ENCODE peak calls at places on chromosomes 5 and 9, in nine cellular contexts. One of them, this sample, is unnamed.

GRCh38 chr5:16773990-16774389 is 157.2 kb upstream of the RETREG1 start:
- DNase-seq in stomach: no peak
- DNase-seq in breast epithelium: no peak
- DNase-seq in A549: peak
- DNase-seq in GM12891: no peak
- DNase-seq in HepG2: no peak
- DNase-seq in gastrocnemius medialis: no peak
- DNase-seq in H54: no peak
- DNase-seq in ovary: no peak
- DNase-seq in this sample: no peak

GRCh38 chr5:99243111-99243510 is 314.3 kb upstream of the CHD1 start:
- DNase-seq in stomach: no peak
- DNase-seq in breast epithelium: no peak
- DNase-seq in A549: no peak
- DNase-seq in GM12891: no peak
- DNase-seq in HepG2: no peak
- DNase-seq in gastrocnemius medialis: no peak
- DNase-seq in H54: no peak
- DNase-seq in ovary: no peak
- DNase-seq in this sample: no peak

GRCh38 chr5:158287643-158288228 is 428.8 kb upstream of the CLINT1 start:
- DNase-seq in stomach: no peak
- DNase-seq in breast epithelium: no peak
- DNase-seq in A549: peak
- DNase-seq in GM12891: no peak
- DNase-seq in HepG2: no peak
- DNase-seq in gastrocnemius medialis: no peak
- DNase-seq in H54: no peak
- DNase-seq in ovary: no peak
- DNase-seq in this sample: no peak

GRCh38 chr5:9351535-9351934 is 194.3 kb downstream of the SEMA5A start:
- DNase-seq in stomach: no peak
- DNase-seq in breast epithelium: no peak
- DNase-seq in A549: no peak
- DNase-seq in GM12891: no peak
- DNase-seq in HepG2: no peak
- DNase-seq in gastrocnemius medialis: no peak
- DNase-seq in H54: no peak
- DNase-seq in ovary: no peak
- DNase-seq in this sample: no peak

GRCh38 chr5:82111191-82111590 is 139.4 kb downstream of the ATG10 start:
- DNase-seq in stomach: no peak
- DNase-seq in breast epithelium: no peak
- DNase-seq in A549: no peak
- DNase-seq in GM12891: no peak
- DNase-seq in HepG2: no peak
- DNase-seq in gastrocnemius medialis: no peak
- DNase-seq in H54: no peak
- DNase-seq in ovary: no peak
- DNase-seq in this sample: peak

GRCh38 chr9:115146581-115147021 is 28.6 kb upstream of the TNC start:
- DNase-seq in stomach: no peak
- DNase-seq in breast epithelium: no peak
- DNase-seq in A549: peak
- DNase-seq in GM12891: no peak
- DNase-seq in HepG2: no peak
- DNase-seq in gastrocnemius medialis: peak
- DNase-seq in H54: peak
- DNase-seq in ovary: no peak
- DNase-seq in this sample: no peak

GRCh38 chr9:95509851-95510529 is 6.8 kb downstream of the PTCH1 start:
- DNase-seq in stomach: no peak
- DNase-seq in breast epithelium: no peak
- DNase-seq in A549: no peak
- DNase-seq in GM12891: no peak
- DNase-seq in HepG2: no peak
- DNase-seq in gastrocnemius medialis: no peak
- DNase-seq in H54: no peak
- DNase-seq in ovary: peak
- DNase-seq in this sample: no peak

GRCh38 chr5:106522296-106522695 is 1148.4 kb downstream of the EFNA5 start:
- DNase-seq in stomach: no peak
- DNase-seq in breast epithelium: no peak
- DNase-seq in A549: peak
- DNase-seq in GM12891: no peak
- DNase-seq in HepG2: no peak
- DNase-seq in gastrocnemius medialis: no peak
- DNase-seq in H54: no peak
- DNase-seq in ovary: no peak
- DNase-seq in this sample: no peak

DNA sequence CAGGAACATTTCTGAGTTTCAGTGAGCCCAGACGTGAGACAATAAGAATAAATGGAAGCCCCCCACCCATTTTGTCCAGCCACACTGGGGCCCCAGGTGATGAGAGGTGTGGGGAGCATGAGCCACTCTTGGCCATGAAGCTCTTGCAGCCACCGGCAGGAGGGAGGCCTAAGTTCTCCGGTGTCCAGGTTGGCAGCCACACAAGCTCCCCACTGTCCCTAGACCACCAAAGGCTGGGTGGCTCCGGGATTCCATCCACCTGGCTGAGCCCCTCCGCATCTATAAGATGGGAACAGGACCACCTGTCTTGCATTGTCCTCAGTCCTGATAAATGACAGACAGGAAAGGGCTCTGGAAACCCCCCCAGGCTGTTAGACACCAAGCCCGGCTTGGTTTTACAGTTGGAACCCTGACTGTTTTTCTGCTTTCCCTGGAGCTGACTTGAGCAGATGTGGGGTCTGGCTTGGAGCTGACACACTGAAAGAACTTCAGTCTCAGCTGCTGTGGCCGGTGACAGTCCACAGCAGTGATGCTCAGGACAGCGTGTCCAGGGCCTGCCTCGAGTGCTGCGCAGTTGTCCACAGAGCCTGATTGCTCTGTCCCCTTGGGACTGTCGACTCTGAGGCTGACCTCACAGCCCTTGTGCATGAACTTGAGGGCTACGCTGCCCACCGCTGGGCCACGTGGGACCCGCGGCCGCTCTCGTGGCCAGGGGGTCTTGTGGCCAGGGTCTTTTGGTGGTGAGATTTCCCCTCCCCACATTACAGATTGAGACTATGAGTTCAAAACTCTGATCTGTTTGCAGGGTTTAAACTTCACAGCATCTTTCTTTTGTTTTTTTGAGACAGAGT is 74.8 kb downstream of the PSMB7 start:
- DNase-seq in stomach: no peak
- DNase-seq in breast epithelium: no peak
- DNase-seq in A549: no peak
- DNase-seq in GM12891: no peak
- DNase-seq in HepG2: no peak
- DNase-seq in gastrocnemius medialis: no peak
- DNase-seq in H54: no peak
- DNase-seq in ovary: no peak
- DNase-seq in this sample: no peak
- TF ChIP-seq POLR2A in stomach: no peak
- TF ChIP-seq POLR2A in breast epithelium: no peak
- TF ChIP-seq POLR2A in A549: no peak
- TF ChIP-seq POLR2A in GM12891: no peak
- TF ChIP-seq POLR2A in HepG2: no peak
- TF ChIP-seq POLR2A in gastrocnemius medialis: no peak
- TF ChIP-seq POLR2A in H54: no peak
- TF ChIP-seq POLR2A in ovary: no peak
- TF ChIP-seq POLR2A in this sample: no peak

GRCh38 chr5:172859966-172860365 is 25.9 kb downstream of the ERGIC1 start:
- DNase-seq in stomach: peak
- DNase-seq in breast epithelium: no peak
- DNase-seq in A549: no peak
- DNase-seq in GM12891: no peak
- DNase-seq in HepG2: no peak
- DNase-seq in gastrocnemius medialis: no peak
- DNase-seq in H54: no peak
- DNase-seq in ovary: no peak
- DNase-seq in this sample: no peak

GRCh38 chr5:172862165-172862801 is 28.2 kb downstream of the ERGIC1 start:
- DNase-seq in stomach: no peak
- DNase-seq in breast epithelium: no peak
- DNase-seq in A549: no peak
- DNase-seq in GM12891: no peak
- DNase-seq in HepG2: no peak
- DNase-seq in gastrocnemius medialis: no peak
- DNase-seq in H54: no peak
- DNase-seq in ovary: no peak
- DNase-seq in this sample: no peak

GRCh38 chr5:172858990-172859811 is 25.1 kb downstream of the ERGIC1 start:
- DNase-seq in stomach: peak
- DNase-seq in breast epithelium: no peak
- DNase-seq in A549: peak
- DNase-seq in GM12891: no peak
- DNase-seq in HepG2: peak
- DNase-seq in gastrocnemius medialis: peak
- DNase-seq in H54: peak
- DNase-seq in ovary: no peak
- DNase-seq in this sample: no peak

GRCh38 chr5:172861461-172861860 is 27.4 kb downstream of the ERGIC1 start:
- DNase-seq in stomach: no peak
- DNase-seq in breast epithelium: no peak
- DNase-seq in A549: no peak
- DNase-seq in GM12891: no peak
- DNase-seq in HepG2: no peak
- DNase-seq in gastrocnemius medialis: no peak
- DNase-seq in H54: no peak
- DNase-seq in ovary: no peak
- DNase-seq in this sample: no peak

DNA sequence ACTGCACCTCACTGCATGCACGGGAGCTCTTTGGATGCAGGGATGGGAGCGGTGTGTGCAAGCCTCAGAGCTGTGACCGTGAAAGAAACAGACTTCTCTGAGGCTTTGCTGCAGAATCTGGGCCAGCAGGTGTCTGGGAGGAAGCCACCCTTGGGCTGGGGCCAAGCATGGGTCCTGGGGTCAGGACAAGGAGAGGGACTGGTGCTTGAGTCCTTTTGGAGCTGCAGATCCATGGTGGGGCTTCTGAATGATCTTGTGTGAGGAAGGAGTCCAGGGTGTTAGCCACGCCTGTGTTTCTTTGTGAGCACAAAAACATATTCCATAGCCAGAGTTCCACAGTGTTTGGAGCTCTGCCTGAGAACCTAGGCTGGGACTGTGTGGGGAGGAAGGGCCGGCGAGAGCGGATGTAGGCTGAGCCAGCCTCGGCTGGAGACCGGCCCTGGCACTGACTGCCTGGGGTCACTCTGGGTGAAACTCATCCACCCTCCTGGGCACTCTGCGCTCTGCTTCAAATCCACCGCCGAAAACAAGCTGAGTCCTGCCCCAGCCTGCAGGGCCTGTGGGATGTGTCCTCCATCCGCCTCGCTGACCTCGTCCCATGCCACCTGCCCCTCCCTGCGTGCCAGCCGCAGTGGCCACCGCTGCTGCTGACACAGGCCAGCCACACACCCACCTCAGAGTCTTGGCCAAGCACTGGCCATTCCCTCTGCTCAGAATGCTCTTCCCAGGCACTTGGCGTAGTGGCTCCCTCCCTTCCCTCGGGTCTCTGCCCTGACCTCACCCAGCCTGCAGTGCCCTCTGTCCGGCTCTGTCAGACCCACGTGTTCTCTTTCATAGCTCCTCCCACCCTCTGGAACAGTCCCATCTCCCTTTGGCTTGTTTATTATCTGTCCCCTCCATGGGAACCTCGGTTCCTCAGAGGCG is 26.7 kb downstream of the ERGIC1 start:
- DNase-seq in stomach: peak
- DNase-seq in breast epithelium: peak
- DNase-seq in A549: no peak
- DNase-seq in GM12891: no peak
- DNase-seq in HepG2: no peak
- DNase-seq in gastrocnemius medialis: peak
- DNase-seq in H54: peak
- DNase-seq in ovary: peak
- DNase-seq in this sample: no peak
- TF ChIP-seq POLR2A in stomach: no peak
- TF ChIP-seq POLR2A in breast epithelium: no peak
- TF ChIP-seq POLR2A in A549: no peak
- TF ChIP-seq POLR2A in GM12891: no peak
- TF ChIP-seq POLR2A in HepG2: no peak
- TF ChIP-seq POLR2A in gastrocnemius medialis: peak
- TF ChIP-seq POLR2A in H54: no peak
- TF ChIP-seq POLR2A in ovary: no peak
- TF ChIP-seq POLR2A in this sample: no peak

DNA sequence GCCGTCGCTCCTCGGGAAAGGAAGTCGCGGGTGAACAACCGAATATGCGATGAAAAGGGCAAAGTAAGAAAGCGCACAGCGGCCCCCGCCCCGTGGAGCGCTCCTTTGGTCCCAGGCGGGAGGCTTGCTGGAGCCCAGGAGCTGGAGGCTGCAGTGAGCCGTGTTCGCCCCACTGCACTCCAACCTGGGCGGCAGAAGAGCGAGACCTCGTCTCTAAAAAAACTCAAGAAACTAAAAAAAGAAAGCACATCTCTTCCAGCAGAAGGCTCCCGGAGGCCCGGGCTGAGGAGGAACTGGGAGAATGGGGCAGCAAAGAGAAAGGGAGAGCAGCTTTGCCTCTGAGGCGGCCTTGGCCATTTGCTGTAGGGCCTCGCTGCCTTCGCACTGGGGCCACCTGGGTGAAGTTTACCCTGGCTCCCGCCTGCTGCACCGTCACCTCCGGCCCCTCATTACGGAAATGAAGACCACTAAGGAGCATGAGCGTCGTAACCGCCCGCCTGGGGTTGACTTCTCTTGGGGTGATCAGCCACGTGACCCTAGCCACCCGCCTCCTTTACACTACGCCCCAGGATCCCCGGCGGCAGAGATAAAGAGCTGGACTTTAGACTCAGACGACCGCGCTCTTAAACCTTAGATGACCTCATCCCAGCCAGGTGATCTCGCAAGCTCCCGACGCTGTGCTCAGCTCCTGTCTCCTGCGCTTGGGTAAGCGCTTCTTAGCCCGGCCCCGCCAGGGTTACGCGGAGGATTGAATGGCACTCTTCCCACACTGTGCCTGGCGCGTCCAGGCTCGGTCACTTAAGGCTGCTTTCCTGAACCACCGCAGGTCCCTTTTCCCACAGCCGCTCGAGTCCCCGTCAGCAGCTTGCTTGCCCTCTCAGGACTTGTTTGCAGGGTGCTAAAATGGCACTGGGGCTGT is 108.1 kb upstream of the LARP1 start:
- DNase-seq in stomach: peak
- DNase-seq in breast epithelium: no peak
- DNase-seq in A549: no peak
- DNase-seq in GM12891: peak
- DNase-seq in HepG2: peak
- DNase-seq in gastrocnemius medialis: peak
- DNase-seq in H54: no peak
- DNase-seq in ovary: peak
- DNase-seq in this sample: no peak
- TF ChIP-seq POLR2A in stomach: no peak
- TF ChIP-seq POLR2A in breast epithelium: no peak
- TF ChIP-seq POLR2A in A549: no peak
- TF ChIP-seq POLR2A in GM12891: no peak
- TF ChIP-seq POLR2A in HepG2: peak
- TF ChIP-seq POLR2A in gastrocnemius medialis: no peak
- TF ChIP-seq POLR2A in H54: no peak
- TF ChIP-seq POLR2A in ovary: no peak
- TF ChIP-seq POLR2A in this sample: no peak

DNA sequence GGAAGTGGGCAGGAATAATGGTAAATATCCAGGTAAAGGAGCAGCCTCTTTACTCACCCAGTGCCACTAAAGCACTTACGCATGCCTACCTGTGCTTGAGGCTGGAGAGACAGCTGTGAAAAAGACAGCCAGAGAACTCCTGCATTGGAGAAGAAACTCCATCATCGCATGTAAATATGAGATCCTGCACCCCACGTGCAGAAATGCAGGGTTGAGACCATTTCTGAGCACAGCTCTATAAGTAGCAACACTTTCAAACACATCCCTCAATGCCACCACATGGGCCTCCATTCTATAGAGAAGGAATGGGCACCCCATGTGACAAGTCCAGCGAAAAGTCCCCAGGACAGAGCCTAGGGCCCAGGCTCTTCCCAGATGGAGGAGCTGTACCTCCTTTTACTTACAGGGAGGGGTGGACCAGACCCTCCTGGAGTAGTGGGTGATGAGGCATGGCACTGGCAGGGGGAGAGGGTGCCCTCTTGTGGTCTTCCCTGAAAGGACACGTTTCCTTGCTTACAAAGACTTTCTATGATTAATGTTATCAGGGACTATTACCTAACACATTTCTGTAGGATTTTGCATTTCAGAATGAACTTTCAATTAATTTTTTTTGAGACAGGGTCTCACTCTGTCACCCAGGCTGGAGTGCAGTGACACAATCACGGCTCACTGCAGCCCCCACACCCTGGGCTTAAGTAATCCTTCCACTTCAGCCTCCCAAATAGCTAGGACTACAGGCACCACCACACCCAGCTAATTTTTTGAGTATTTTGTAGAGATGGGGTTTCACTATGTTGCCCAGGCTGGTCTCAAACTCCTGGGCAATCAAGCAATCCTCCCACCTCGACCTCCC is 55.3 kb upstream of the IL17B start:
- DNase-seq in stomach: peak
- DNase-seq in breast epithelium: no peak
- DNase-seq in A549: peak
- DNase-seq in GM12891: peak
- DNase-seq in HepG2: no peak
- DNase-seq in gastrocnemius medialis: peak
- DNase-seq in H54: peak
- DNase-seq in ovary: peak
- DNase-seq in this sample: peak
- TF ChIP-seq POLR2A in stomach: no peak
- TF ChIP-seq POLR2A in breast epithelium: no peak
- TF ChIP-seq POLR2A in A549: no peak
- TF ChIP-seq POLR2A in GM12891: no peak
- TF ChIP-seq POLR2A in HepG2: no peak
- TF ChIP-seq POLR2A in gastrocnemius medialis: no peak
- TF ChIP-seq POLR2A in H54: no peak
- TF ChIP-seq POLR2A in ovary: no peak
- TF ChIP-seq POLR2A in this sample: no peak